ENCODE peak calls at places on chromosomes 1 and 21, in seven cellular contexts. One of them, this sample, is unnamed.

GRCh38 chr1:62082456-62083363 is 111.9 kb upstream of the L1TD1 start:
- DNase-seq in IMR-90: peak
- DNase-seq in AG10803: peak
- DNase-seq in hepatocyte: peak
- DNase-seq in AG09309: no peak
- DNase-seq in MM.1S: peak
- DNase-seq in psoas muscle: no peak
- DNase-seq in this sample: peak

GRCh38 chr1:37741662-37742061 is 23.3 kb downstream of the EPHA10 start:
- DNase-seq in IMR-90: no peak
- DNase-seq in AG10803: no peak
- DNase-seq in hepatocyte: no peak
- DNase-seq in AG09309: no peak
- DNase-seq in MM.1S: no peak
- DNase-seq in psoas muscle: no peak
- DNase-seq in this sample: no peak

GRCh38 chr1:107936498-107937481 is 28.2 kb downstream of the VAV3 start:
- DNase-seq in IMR-90: peak
- DNase-seq in AG10803: peak
- DNase-seq in hepatocyte: peak
- DNase-seq in AG09309: peak
- DNase-seq in MM.1S: peak
- DNase-seq in psoas muscle: peak
- DNase-seq in this sample: peak

GRCh38 chr21:45366931-45367401 is 38.0 kb upstream of the COL18A1 start:
- DNase-seq in IMR-90: peak
- DNase-seq in AG10803: peak
- DNase-seq in hepatocyte: peak
- DNase-seq in AG09309: peak
- DNase-seq in MM.1S: no peak
- DNase-seq in psoas muscle: peak
- DNase-seq in this sample: peak

GRCh38 chr1:33524586-33524985 is 52.1 kb downstream of the ZSCAN20 start:
- DNase-seq in IMR-90: no peak
- DNase-seq in AG10803: no peak
- DNase-seq in hepatocyte: no peak
- DNase-seq in AG09309: no peak
- DNase-seq in MM.1S: no peak
- DNase-seq in psoas muscle: no peak
- DNase-seq in this sample: no peak

GRCh38 chr1:225828706-225829344 is 18.9 kb downstream of the EPHX1 start:
- DNase-seq in IMR-90: no peak
- DNase-seq in AG10803: no peak
- DNase-seq in hepatocyte: no peak
- DNase-seq in AG09309: no peak
- DNase-seq in MM.1S: no peak
- DNase-seq in psoas muscle: no peak
- DNase-seq in this sample: no peak

GRCh38 chr1:71488555-71489252 is 407.9 kb upstream of the ZRANB2 start:
- DNase-seq in IMR-90: no peak
- DNase-seq in AG10803: no peak
- DNase-seq in hepatocyte: no peak
- DNase-seq in AG09309: no peak
- DNase-seq in MM.1S: no peak
- DNase-seq in psoas muscle: no peak
- DNase-seq in this sample: no peak

GRCh38 chr1:77015748-77016341 is 148.6 kb downstream of the ST6GALNAC5 start:
- DNase-seq in IMR-90: no peak
- DNase-seq in AG10803: no peak
- DNase-seq in hepatocyte: no peak
- DNase-seq in AG09309: no peak
- DNase-seq in MM.1S: no peak
- DNase-seq in psoas muscle: no peak
- DNase-seq in this sample: no peak

GRCh38 chr21:14889080-14889805 is 175.6 kb downstream of the NRIP1 start:
- DNase-seq in IMR-90: peak
- DNase-seq in AG10803: peak
- DNase-seq in hepatocyte: peak
- DNase-seq in AG09309: no peak
- DNase-seq in MM.1S: no peak
- DNase-seq in psoas muscle: no peak
- DNase-seq in this sample: peak

GRCh38 chr1:100265562-100265930 is 470 bp upstream of the RTCA start:
- DNase-seq in IMR-90: peak
- DNase-seq in AG10803: peak
- DNase-seq in hepatocyte: peak
- DNase-seq in AG09309: no peak
- DNase-seq in MM.1S: peak
- DNase-seq in psoas muscle: no peak
- DNase-seq in this sample: peak

GRCh38 chr1:24898152-24898908 is 31.7 kb downstream of the RUNX3 start:
- DNase-seq in IMR-90: peak
- DNase-seq in AG10803: peak
- DNase-seq in hepatocyte: peak
- DNase-seq in AG09309: no peak
- DNase-seq in MM.1S: no peak
- DNase-seq in psoas muscle: no peak
- DNase-seq in this sample: peak

GRCh38 chr1:147719029-147719703 is 41.2 kb downstream of the GJA5 start:
- DNase-seq in IMR-90: no peak
- DNase-seq in AG10803: no peak
- DNase-seq in hepatocyte: no peak
- DNase-seq in AG09309: no peak
- DNase-seq in MM.1S: no peak
- DNase-seq in psoas muscle: no peak
- DNase-seq in this sample: no peak

GRCh38 chr1:166197597-166197996 is 30.8 kb upstream of the FAM78B start:
- DNase-seq in IMR-90: no peak
- DNase-seq in AG10803: no peak
- DNase-seq in hepatocyte: no peak
- DNase-seq in AG09309: no peak
- DNase-seq in MM.1S: no peak
- DNase-seq in psoas muscle: no peak
- DNase-seq in this sample: no peak

GRCh38 chr1:83029916-83030315 is 969.0 kb downstream of the TTLL7 start:
- DNase-seq in IMR-90: no peak
- DNase-seq in AG10803: peak
- DNase-seq in hepatocyte: no peak
- DNase-seq in AG09309: no peak
- DNase-seq in MM.1S: no peak
- DNase-seq in psoas muscle: no peak
- DNase-seq in this sample: no peak

GRCh38 chr1:208204779-208205178 is 39.4 kb downstream of the PLXNA2 start:
- DNase-seq in IMR-90: no peak
- DNase-seq in AG10803: peak
- DNase-seq in hepatocyte: no peak
- DNase-seq in AG09309: no peak
- DNase-seq in MM.1S: no peak
- DNase-seq in psoas muscle: no peak
- DNase-seq in this sample: no peak

GRCh38 chr21:37974081-37974480 is 57.8 kb upstream of the KCNJ6 start:
- DNase-seq in IMR-90: peak
- DNase-seq in AG10803: peak
- DNase-seq in hepatocyte: no peak
- DNase-seq in AG09309: no peak
- DNase-seq in MM.1S: no peak
- DNase-seq in psoas muscle: no peak
- DNase-seq in this sample: no peak

DNA sequence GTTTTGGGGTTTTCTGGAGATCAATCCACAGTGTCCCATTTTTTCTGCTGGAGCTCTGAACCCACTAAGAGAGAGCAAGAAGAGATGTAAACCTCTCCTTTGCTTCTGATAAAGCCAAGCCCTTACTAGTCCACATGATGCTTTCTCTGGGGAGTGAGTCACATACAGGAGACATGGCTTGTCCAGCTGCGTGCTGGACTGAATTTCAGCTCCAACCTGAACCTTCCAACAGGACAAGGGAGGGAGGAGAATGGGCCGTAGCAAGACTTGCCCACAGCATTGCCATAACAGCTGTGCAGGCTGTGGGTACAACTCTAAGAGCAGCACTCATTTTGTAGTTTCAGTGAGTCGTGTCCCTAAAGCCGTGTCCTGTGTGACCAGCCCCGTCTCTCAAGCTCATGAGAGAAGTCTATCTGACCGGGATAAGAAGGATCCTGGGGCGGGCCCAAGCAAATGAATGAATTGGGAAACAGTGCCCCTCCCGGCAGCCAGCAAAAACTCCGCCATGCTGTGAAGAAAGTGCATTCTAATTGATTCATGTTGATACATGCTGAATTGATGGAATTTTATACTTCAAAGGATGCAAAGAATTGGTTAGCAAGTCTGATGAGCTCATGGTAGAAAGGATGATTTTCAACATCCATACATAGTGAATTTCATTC is 195.2 kb downstream of the GABPA start:
- DNase-seq in IMR-90: peak
- DNase-seq in AG10803: no peak
- DNase-seq in hepatocyte: peak
- DNase-seq in AG09309: no peak
- DNase-seq in MM.1S: no peak
- DNase-seq in psoas muscle: peak
- DNase-seq in this sample: peak
- TF ChIP-seq CTCF in IMR-90: no peak
- TF ChIP-seq CTCF in AG10803: no peak
- TF ChIP-seq CTCF in hepatocyte: no peak
- TF ChIP-seq CTCF in AG09309: no peak
- TF ChIP-seq CTCF in MM.1S: no peak
- TF ChIP-seq CTCF in psoas muscle: no peak
- TF ChIP-seq CTCF in this sample: peak

DNA sequence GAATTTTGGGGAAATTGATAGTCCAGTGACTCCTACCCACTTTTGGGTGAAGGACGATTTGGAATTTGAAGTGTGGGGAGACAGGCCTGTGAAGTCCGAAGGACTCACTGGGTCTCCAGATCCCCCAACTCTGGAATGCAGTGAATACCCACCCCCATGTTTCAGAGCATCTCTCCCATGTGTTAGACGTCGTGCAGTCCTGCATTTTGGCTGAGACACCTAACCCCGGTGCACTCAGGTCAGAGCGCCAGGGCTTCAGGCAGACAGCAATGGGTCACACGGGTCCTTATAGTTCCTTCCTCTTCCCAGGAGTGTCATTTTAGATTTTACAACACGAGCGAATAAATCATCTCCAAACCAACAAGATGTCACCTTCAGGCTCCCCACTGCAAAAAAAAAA is 5.1 kb downstream of the PRRX1 start:
- DNase-seq in IMR-90: no peak
- DNase-seq in AG10803: no peak
- DNase-seq in hepatocyte: no peak
- DNase-seq in AG09309: no peak
- DNase-seq in MM.1S: no peak
- DNase-seq in psoas muscle: no peak
- DNase-seq in this sample: no peak
- H3K4me3 ChIP-seq in IMR-90: no peak
- H3K4me3 ChIP-seq in AG10803: peak
- H3K4me3 ChIP-seq in hepatocyte: no peak
- H3K4me3 ChIP-seq in AG09309: peak
- H3K4me3 ChIP-seq in MM.1S: no peak
- H3K4me3 ChIP-seq in psoas muscle: peak
- H3K4me3 ChIP-seq in this sample: peak

GRCh38 chr21:41069305-41069642 is 98.7 kb upstream of the BACE2 start:
- DNase-seq in IMR-90: no peak
- DNase-seq in AG10803: no peak
- DNase-seq in hepatocyte: no peak
- DNase-seq in AG09309: no peak
- DNase-seq in MM.1S: no peak
- DNase-seq in psoas muscle: no peak
- DNase-seq in this sample: no peak
- TF ChIP-seq CTCF in IMR-90: no peak
- TF ChIP-seq CTCF in AG10803: no peak
- TF ChIP-seq CTCF in hepatocyte: no peak
- TF ChIP-seq CTCF in AG09309: no peak
- TF ChIP-seq CTCF in MM.1S: no peak
- TF ChIP-seq CTCF in psoas muscle: no peak
- TF ChIP-seq CTCF in this sample: no peak

GRCh38 chr21:34987673-34988072 is 61.4 kb downstream of the RUNX1 start:
- DNase-seq in IMR-90: no peak
- DNase-seq in AG10803: no peak
- DNase-seq in hepatocyte: no peak
- DNase-seq in AG09309: no peak
- DNase-seq in MM.1S: peak
- DNase-seq in psoas muscle: no peak
- DNase-seq in this sample: no peak
- H3K4me3 ChIP-seq in IMR-90: no peak
- H3K4me3 ChIP-seq in AG10803: no peak
- H3K4me3 ChIP-seq in hepatocyte: no peak
- H3K4me3 ChIP-seq in AG09309: no peak
- H3K4me3 ChIP-seq in MM.1S: peak
- H3K4me3 ChIP-seq in psoas muscle: no peak
- H3K4me3 ChIP-seq in this sample: no peak

This sample was measured in cardiac fibroblast.